ENCODE peak calls at places on chromosome 14, in five cellular contexts. M is ovary; L is progenitor cell of endocrine pancreas; C is natural killer cell; J is effector CD4-positive, alpha-beta T cell. A is an unnamed sample.
A peak's percentile ranks its signal among the peaks of the same experiment; 100 is the strongest.

GRCh38 chr14:86654558-86655184 is 1124.7 kb downstream of the FLRT2 start:
- DNase-seq in L (no peak), M (peak; percentile 21), J (no peak), C (peak; percentile 33), A (peak; percentile 40)

GRCh38 chr14:23600322-23600707 is 21.7 kb upstream of the JPH4 start:
- DNase-seq in C (no peak), M (no peak), J (no peak), L (no peak), A (no peak)

GRCh38 chr14:101707285-101707842 is 54.1 kb upstream of the PPP2R5C start:
- DNase-seq in L (peak; percentile 37), C (no peak), M (peak; percentile 68), J (peak; percentile 60), A (no peak)

GRCh38 chr14:102215071-102215470 is 75.4 kb downstream of the WDR20 start:
- DNase-seq in J (no peak), M (no peak), C (no peak), L (no peak), A (no peak)

GRCh38 chr14:74684444-74684843 is 28.4 kb downstream of the AREL1 start:
- DNase-seq in J (no peak), M (no peak), L (no peak), C (no peak), A (no peak)

GRCh38 chr14:93035917-93036651 is 79.6 kb downstream of the ITPK1 start:
- DNase-seq in M (peak; percentile 73), C (peak; percentile 59), L (no peak), J (no peak), A (no peak)

GRCh38 chr14:98974113-98974512 is 297.9 kb downstream of the BCL11B start:
- DNase-seq in C (no peak), J (no peak), M (no peak), L (no peak), A (no peak)

GRCh38 chr14:24179961-24180726 is 8.3 kb downstream of the REC8 start:
- DNase-seq in C (no peak), L (no peak), J (no peak), M (no peak), A (no peak)

A was measured in iPS DF 19.7.